ENCODE peak calls at places on chromosomes 16 and 17, in nine cellular contexts. G is cardiac muscle cell, Q is stomach, B is AG04450, H is brain microvascular endothelial cell, K is PC-3, X is A549, Y is astrocyte of the spinal cord, O is PC-9. S is an unnamed sample.

GRCh38 chr16:83717814-83718213 is 90.0 kb upstream of the HSBP1 start:
- DNase-seq in Q (no peak), B (no peak), X (no peak), K (no peak), H (peak), O (no peak), Y (peak), G (peak), S (no peak)

GRCh38 chr16:89367538-89368059 is 122.8 kb downstream of the ANKRD11 start:
- DNase-seq in B (no peak), K (no peak), H (no peak), O (no peak), Y (no peak), X (no peak), Q (no peak), G (no peak), S (no peak)

GRCh38 chr17:39979865-39980401 is 674 bp upstream of the PSMD3 start:
- DNase-seq in H (peak), K (no peak), O (no peak), X (peak), Q (no peak), G (peak), B (no peak), Y (no peak), S (peak)

GRCh38 chr16:75479421-75479990 is 15.0 kb upstream of the TMEM170A start:
- DNase-seq in K (no peak), G (no peak), B (no peak), Q (no peak), H (no peak), O (no peak), X (no peak), Y (no peak), S (no peak)

GRCh38 chr16:48365030-48365600 is 20.1 kb downstream of the SIAH1 start:
- DNase-seq in B (no peak), K (peak), Q (no peak), H (no peak), Y (no peak), O (no peak), G (no peak), X (no peak), S (peak)

GRCh38 chr17:80202197-80202596 is 17.9 kb downstream of the SGSH start:
- DNase-seq in K (no peak), G (no peak), Q (no peak), X (no peak), B (no peak), Y (no peak), H (no peak), O (no peak), S (no peak)

GRCh38 chr17:50303051-50303450 is 28.8 kb downstream of the TMEM92 start:
- DNase-seq in H (no peak), B (no peak), Q (no peak), X (no peak), O (no peak), G (no peak), K (no peak), Y (no peak), S (no peak)

GRCh38 chr17:78748730-78749317 is 33.2 kb downstream of the CYTH1 start:
- DNase-seq in K (peak), X (no peak), Q (peak), Y (no peak), H (no peak), G (peak), O (no peak), B (no peak), S (no peak)

GRCh38 chr17:39080416-39081179 is 70.8 kb downstream of the PLXDC1 start:
- DNase-seq in Q (no peak), G (peak), H (peak), B (no peak), O (no peak), X (no peak), Y (no peak), K (peak), S (no peak)

GRCh38 chr16:22360963-22361659 is 13.3 kb downstream of the CDR2 start:
- DNase-seq in H (no peak), X (no peak), Y (no peak), Q (no peak), G (no peak), B (no peak), O (no peak), K (no peak), S (no peak)

GRCh38 chr16:27829975-27830374 is 233.5 kb downstream of the GSG1L start:
- DNase-seq in X (no peak), O (no peak), K (no peak), B (no peak), Q (no peak), Y (no peak), G (no peak), H (no peak), S (no peak)

DNA sequence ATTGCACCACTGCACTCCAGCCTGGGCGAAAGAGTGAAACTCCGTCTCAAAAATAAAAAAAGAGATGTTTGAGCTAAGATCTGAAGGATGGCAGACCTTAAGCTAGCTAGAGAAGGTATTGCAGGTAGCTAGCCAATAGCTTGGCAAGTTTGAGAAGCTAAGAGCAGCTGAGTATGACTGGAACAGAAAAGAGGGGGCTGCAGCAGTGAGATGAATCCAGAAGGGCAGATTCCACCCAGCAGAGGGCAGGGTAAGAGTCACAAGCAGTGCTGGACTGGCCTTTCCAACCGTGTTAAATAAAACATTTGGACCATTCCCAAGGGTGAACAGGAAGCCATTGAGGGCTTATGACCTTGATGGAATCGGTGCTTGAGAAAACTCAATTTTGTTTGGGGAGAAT is 5.7 kb upstream of the PHAF1 start:
- DNase-seq in O (peak), B (no peak), X (no peak), Q (no peak), K (peak), G (peak), H (no peak), Y (peak), S (peak)
- TF ChIP-seq CTCF in O (peak), B (peak), X (peak), Q (no peak), K (peak), G (peak), H (peak), Y (peak), S (no peak)

GRCh38 chr16:3797904-3798811 is 80.8 kb upstream of the TRAP1 start:
- DNase-seq in H (no peak), G (no peak), K (no peak), Y (no peak), O (no peak), X (no peak), B (no peak), Q (no peak), S (no peak)

GRCh38 chr16:3798827-3799226 is 81.5 kb upstream of the TRAP1 start:
- DNase-seq in G (no peak), Y (no peak), X (no peak), B (no peak), H (no peak), K (no peak), O (no peak), Q (no peak), S (no peak)

GRCh38 chr16:3800477-3801270 is 79.8 kb downstream of the CREBBP start:
- DNase-seq in X (no peak), G (no peak), H (no peak), B (no peak), Q (no peak), O (no peak), Y (no peak), K (no peak), S (no peak)

GRCh38 chr16:3800019-3800418 is 80.5 kb downstream of the CREBBP start:
- DNase-seq in B (no peak), Q (no peak), K (no peak), X (no peak), O (no peak), H (no peak), G (no peak), Y (no peak), S (no peak)

GRCh38 chr16:3797473-3797872 is 80.1 kb upstream of the TRAP1 start:
- DNase-seq in B (no peak), Y (no peak), Q (no peak), G (no peak), O (no peak), X (no peak), K (no peak), H (no peak), S (no peak)
- TF ChIP-seq CTCF in B (no peak), Y (no peak), Q (no peak), G (no peak), O (no peak), X (no peak), K (no peak), H (no peak), S (no peak)

DNA sequence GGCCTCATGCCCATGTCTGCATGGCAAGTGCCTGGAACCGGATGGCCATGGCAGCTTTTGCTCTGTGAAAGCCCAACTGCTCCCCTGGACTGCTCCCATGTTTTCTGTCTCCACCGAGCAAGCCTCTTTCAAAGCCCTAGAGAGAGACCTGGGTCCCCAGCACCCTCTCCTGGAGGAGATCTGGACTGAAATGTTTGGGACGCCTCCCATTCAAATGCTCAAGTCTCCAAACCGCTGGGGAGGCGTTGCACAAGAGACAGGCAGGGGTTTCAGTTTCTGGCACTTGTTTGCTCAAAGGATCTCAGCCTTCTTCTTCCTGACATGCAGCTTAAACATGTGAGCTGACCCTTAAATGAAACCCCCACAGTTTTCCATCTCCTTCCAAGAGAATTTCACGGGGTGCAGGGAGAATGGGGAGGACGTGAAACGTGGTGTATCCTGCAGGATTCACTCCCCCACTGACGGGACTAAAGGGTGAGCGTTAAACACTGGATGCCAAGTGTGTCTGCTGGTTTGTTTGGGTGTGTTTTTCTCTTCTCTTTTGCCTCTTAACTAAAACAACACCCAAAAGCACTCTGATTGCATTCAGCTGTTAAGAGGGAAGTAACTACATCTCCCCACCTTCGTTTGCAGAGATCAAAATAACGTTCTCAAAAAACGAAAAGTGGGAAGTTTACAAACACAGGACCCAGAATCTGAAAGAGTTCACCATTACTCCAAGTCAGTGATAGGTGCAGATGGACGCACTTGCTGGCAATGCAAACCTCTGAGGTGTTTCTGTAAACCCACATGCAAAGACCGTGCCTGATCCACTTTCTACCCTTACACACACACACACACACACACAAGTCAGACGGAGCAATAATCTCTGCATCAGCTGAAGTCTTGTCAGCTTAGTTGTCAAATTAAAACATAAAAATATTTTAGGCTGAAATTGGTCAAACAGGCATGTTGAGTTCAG is 256.9 kb downstream of the C16orf95 start:
- DNase-seq in K (no peak), O (no peak), X (no peak), B (peak), H (peak), G (peak), Y (peak), Q (no peak), S (peak)
- TF ChIP-seq CTCF in K (peak), O (no peak), X (no peak), B (peak), H (peak), G (peak), Y (peak), Q (no peak), S (no peak)

GRCh38 chr17:75589919-75590303 is 2.3 kb downstream of the MYO15B start:
- DNase-seq in G (no peak), H (no peak), K (no peak), O (peak), Q (no peak), B (no peak), X (no peak), Y (no peak), S (no peak)

GRCh38 chr17:75587718-75588545 is at the start of gene MYO15B:
- DNase-seq in O (no peak), K (no peak), Q (peak), H (no peak), G (peak), Y (peak), X (no peak), B (no peak), S (peak)

GRCh38 chr17:75590314-75590761 is 2.7 kb downstream of the MYO15B start:
- DNase-seq in X (no peak), Y (no peak), G (no peak), O (no peak), K (no peak), Q (no peak), B (no peak), H (no peak), S (no peak)

GRCh38 chr17:75588546-75589016 is 981 bp downstream of the MYO15B start:
- DNase-seq in O (no peak), K (no peak), Y (no peak), B (no peak), G (no peak), H (no peak), X (no peak), Q (peak), S (no peak)

DNA sequence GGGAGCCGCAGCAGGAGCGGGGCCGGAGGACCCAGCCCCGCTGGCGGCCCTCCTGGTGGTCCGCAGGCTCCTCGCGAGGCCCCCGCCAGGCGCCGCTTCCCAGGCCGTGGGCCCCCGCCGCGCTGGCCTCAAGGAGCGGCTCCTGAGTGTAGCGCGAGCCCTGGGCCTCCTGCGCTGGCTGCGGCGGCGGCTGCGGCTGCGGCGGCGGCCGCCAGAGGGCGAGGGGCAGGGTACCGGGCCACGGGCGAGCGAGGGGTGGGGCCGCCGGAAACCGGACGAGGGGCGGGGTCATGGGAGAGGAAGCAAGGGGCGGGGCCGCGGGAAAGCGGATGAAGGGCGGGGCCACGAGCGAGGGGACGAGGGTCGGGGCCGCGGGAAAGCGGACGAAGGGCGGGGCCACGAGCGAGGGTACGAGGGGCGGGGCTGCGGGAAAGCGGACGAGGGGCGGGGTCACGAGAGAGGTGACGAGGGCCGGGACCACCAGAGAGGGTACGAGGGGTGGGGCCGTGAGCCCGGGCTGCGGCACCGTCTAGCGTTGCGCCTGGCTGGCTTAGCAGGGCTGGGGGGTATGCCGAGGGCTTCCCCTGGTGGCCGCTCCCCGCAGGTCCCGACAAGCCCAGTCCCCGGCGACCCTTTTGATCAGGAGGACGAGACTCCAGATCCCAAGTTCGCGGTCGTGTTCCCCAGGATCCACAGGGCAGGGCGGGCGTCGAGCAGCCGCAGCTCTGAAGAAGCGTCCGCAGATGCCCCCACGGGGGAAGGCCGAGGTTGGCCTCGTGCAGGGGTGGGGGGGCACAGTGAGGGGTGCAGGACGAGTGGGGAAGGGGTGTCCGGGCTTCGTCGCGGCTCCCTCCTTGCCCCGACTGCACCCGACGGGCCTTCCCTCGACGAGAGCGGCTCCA is 1.7 kb downstream of the MYO15B start:
- DNase-seq in X (peak), Y (peak), Q (peak), G (peak), O (peak), H (peak), K (peak), B (peak), S (peak)
- TF ChIP-seq CTCF in X (peak), Y (peak), Q (peak), G (peak), O (no peak), H (peak), K (peak), B (peak), S (peak)

S was measured in Calu3.